ENCODE peak calls at places on chromosomes 7 and 10, in seven cellular contexts. One of them, this sample, is unnamed.

GRCh38 chr7:138243430-138243829 is 167.2 kb downstream of the AKR1D1 start:
- DNase-seq in fibroblast of lung: peak
- DNase-seq in RWPE1: no peak
- DNase-seq in BJ: no peak
- DNase-seq in astrocyte of the spinal cord: peak
- DNase-seq in heart left ventricle: no peak
- DNase-seq in left ventricle myocardium inferior: peak
- DNase-seq in this sample: no peak

GRCh38 chr10:28217848-28218247 is 85.0 kb downstream of the MPP7 start:
- DNase-seq in RWPE1: peak
- DNase-seq in fibroblast of lung: peak
- DNase-seq in left ventricle myocardium inferior: no peak
- DNase-seq in astrocyte of the spinal cord: peak
- DNase-seq in BJ: peak
- DNase-seq in heart left ventricle: no peak
- DNase-seq in this sample: no peak

GRCh38 chr10:104349623-104350142 is 4.0 kb upstream of the CFAP58 start:
- DNase-seq in RWPE1: peak
- DNase-seq in BJ: no peak
- DNase-seq in heart left ventricle: no peak
- DNase-seq in left ventricle myocardium inferior: no peak
- DNase-seq in fibroblast of lung: peak
- DNase-seq in astrocyte of the spinal cord: peak
- DNase-seq in this sample: no peak

GRCh38 chr10:50152792-50153272 is 85.1 kb downstream of the WASHC2A start:
- DNase-seq in fibroblast of lung: no peak
- DNase-seq in RWPE1: no peak
- DNase-seq in BJ: no peak
- DNase-seq in left ventricle myocardium inferior: peak
- DNase-seq in heart left ventricle: peak
- DNase-seq in astrocyte of the spinal cord: no peak
- DNase-seq in this sample: peak

GRCh38 chr10:122515022-122515424 is 45.5 kb upstream of the DMBT1 start:
- DNase-seq in fibroblast of lung: peak
- DNase-seq in left ventricle myocardium inferior: no peak
- DNase-seq in astrocyte of the spinal cord: no peak
- DNase-seq in RWPE1: no peak
- DNase-seq in heart left ventricle: no peak
- DNase-seq in BJ: no peak
- DNase-seq in this sample: no peak

GRCh38 chr7:83695126-83695960 is 46.4 kb upstream of the SEMA3E start:
- DNase-seq in RWPE1: no peak
- DNase-seq in left ventricle myocardium inferior: no peak
- DNase-seq in fibroblast of lung: no peak
- DNase-seq in astrocyte of the spinal cord: no peak
- DNase-seq in BJ: no peak
- DNase-seq in heart left ventricle: no peak
- DNase-seq in this sample: no peak

GRCh38 chr7:142812437-142813215 is 41.9 kb downstream of the PRSS2 start:
- DNase-seq in BJ: no peak
- DNase-seq in astrocyte of the spinal cord: no peak
- DNase-seq in RWPE1: no peak
- DNase-seq in heart left ventricle: no peak
- DNase-seq in fibroblast of lung: peak
- DNase-seq in left ventricle myocardium inferior: no peak
- DNase-seq in this sample: no peak

GRCh38 chr10:120076966-120077706 is 184.6 kb downstream of the SEC23IP start:
- DNase-seq in RWPE1: no peak
- DNase-seq in heart left ventricle: no peak
- DNase-seq in astrocyte of the spinal cord: no peak
- DNase-seq in fibroblast of lung: no peak
- DNase-seq in BJ: no peak
- DNase-seq in left ventricle myocardium inferior: no peak
- DNase-seq in this sample: no peak

GRCh38 chr7:135801877-135802276 is 53.3 kb upstream of the FAM180A start:
- DNase-seq in fibroblast of lung: no peak
- DNase-seq in astrocyte of the spinal cord: no peak
- DNase-seq in BJ: no peak
- DNase-seq in RWPE1: no peak
- DNase-seq in heart left ventricle: no peak
- DNase-seq in left ventricle myocardium inferior: no peak
- DNase-seq in this sample: no peak

GRCh38 chr10:80471009-80471408 is 16.9 kb downstream of the TSPAN14 start:
- DNase-seq in heart left ventricle: no peak
- DNase-seq in BJ: no peak
- DNase-seq in RWPE1: peak
- DNase-seq in fibroblast of lung: no peak
- DNase-seq in astrocyte of the spinal cord: no peak
- DNase-seq in left ventricle myocardium inferior: no peak
- DNase-seq in this sample: peak

GRCh38 chr7:140605337-140605736 is 35.3 kb downstream of the DENND2A start:
- DNase-seq in RWPE1: no peak
- DNase-seq in BJ: no peak
- DNase-seq in fibroblast of lung: peak
- DNase-seq in heart left ventricle: no peak
- DNase-seq in left ventricle myocardium inferior: no peak
- DNase-seq in astrocyte of the spinal cord: peak
- DNase-seq in this sample: no peak

GRCh38 chr10:110781139-110781538 is 90.6 kb upstream of the PDCD4 start:
- DNase-seq in heart left ventricle: no peak
- DNase-seq in left ventricle myocardium inferior: no peak
- DNase-seq in BJ: no peak
- DNase-seq in fibroblast of lung: no peak
- DNase-seq in RWPE1: no peak
- DNase-seq in astrocyte of the spinal cord: no peak
- DNase-seq in this sample: no peak

GRCh38 chr7:50315193-50315592 is 10.7 kb downstream of the IKZF1 start:
- DNase-seq in heart left ventricle: no peak
- DNase-seq in fibroblast of lung: no peak
- DNase-seq in left ventricle myocardium inferior: no peak
- DNase-seq in astrocyte of the spinal cord: no peak
- DNase-seq in BJ: no peak
- DNase-seq in RWPE1: no peak
- DNase-seq in this sample: no peak

GRCh38 chr10:80860719-80861118 is 323.0 kb downstream of the SH2D4B start:
- DNase-seq in RWPE1: no peak
- DNase-seq in astrocyte of the spinal cord: no peak
- DNase-seq in heart left ventricle: no peak
- DNase-seq in fibroblast of lung: no peak
- DNase-seq in BJ: no peak
- DNase-seq in left ventricle myocardium inferior: no peak
- DNase-seq in this sample: no peak

GRCh38 chr10:127151541-127151940 is 44.9 kb downstream of the INSYN2A start:
- DNase-seq in astrocyte of the spinal cord: peak
- DNase-seq in left ventricle myocardium inferior: no peak
- DNase-seq in RWPE1: peak
- DNase-seq in fibroblast of lung: peak
- DNase-seq in heart left ventricle: no peak
- DNase-seq in BJ: no peak
- DNase-seq in this sample: no peak

GRCh38 chr7:77459311-77459726 is 43.2 kb upstream of the GSAP start:
- DNase-seq in astrocyte of the spinal cord: no peak
- DNase-seq in fibroblast of lung: no peak
- DNase-seq in RWPE1: no peak
- DNase-seq in left ventricle myocardium inferior: no peak
- DNase-seq in BJ: no peak
- DNase-seq in heart left ventricle: no peak
- DNase-seq in this sample: no peak

GRCh38 chr10:88507380-88507779 is 75.7 kb downstream of the RNLS start:
- DNase-seq in left ventricle myocardium inferior: no peak
- DNase-seq in BJ: no peak
- DNase-seq in astrocyte of the spinal cord: no peak
- DNase-seq in RWPE1: no peak
- DNase-seq in heart left ventricle: no peak
- DNase-seq in fibroblast of lung: no peak
- DNase-seq in this sample: no peak

GRCh38 chr7:40584667-40585433 is 450.0 kb downstream of the SUGCT start:
- DNase-seq in fibroblast of lung: peak
- DNase-seq in RWPE1: peak
- DNase-seq in BJ: no peak
- DNase-seq in heart left ventricle: no peak
- DNase-seq in astrocyte of the spinal cord: peak
- DNase-seq in left ventricle myocardium inferior: no peak
- DNase-seq in this sample: no peak

GRCh38 chr7:18018296-18019205 is 9.1 kb downstream of the PRPS1L1 start:
- DNase-seq in RWPE1: no peak
- DNase-seq in left ventricle myocardium inferior: no peak
- DNase-seq in BJ: no peak
- DNase-seq in heart left ventricle: no peak
- DNase-seq in fibroblast of lung: no peak
- DNase-seq in astrocyte of the spinal cord: no peak
- DNase-seq in this sample: no peak

GRCh38 chr10:93076871-93077270 is 3.2 kb downstream of the CYP26A1 start:
- DNase-seq in left ventricle myocardium inferior: no peak
- DNase-seq in BJ: no peak
- DNase-seq in RWPE1: no peak
- DNase-seq in fibroblast of lung: no peak
- DNase-seq in heart left ventricle: no peak
- DNase-seq in astrocyte of the spinal cord: no peak
- DNase-seq in this sample: no peak
- TF ChIP-seq CTCF in left ventricle myocardium inferior: no peak
- TF ChIP-seq CTCF in BJ: no peak
- TF ChIP-seq CTCF in RWPE1: no peak
- TF ChIP-seq CTCF in fibroblast of lung: no peak
- TF ChIP-seq CTCF in heart left ventricle: no peak
- TF ChIP-seq CTCF in astrocyte of the spinal cord: no peak
- TF ChIP-seq CTCF in this sample: no peak

GRCh38 chr10:16685551-16685950 is 131.7 kb downstream of the RSU1 start:
- DNase-seq in heart left ventricle: no peak
- DNase-seq in astrocyte of the spinal cord: no peak
- DNase-seq in BJ: no peak
- DNase-seq in RWPE1: no peak
- DNase-seq in fibroblast of lung: no peak
- DNase-seq in left ventricle myocardium inferior: no peak
- DNase-seq in this sample: no peak

GRCh38 chr10:16679511-16679910 is 137.7 kb downstream of the RSU1 start:
- DNase-seq in fibroblast of lung: no peak
- DNase-seq in BJ: no peak
- DNase-seq in left ventricle myocardium inferior: no peak
- DNase-seq in RWPE1: no peak
- DNase-seq in astrocyte of the spinal cord: no peak
- DNase-seq in heart left ventricle: no peak
- DNase-seq in this sample: no peak

GRCh38 chr10:16686081-16686902 is 130.9 kb downstream of the RSU1 start:
- DNase-seq in astrocyte of the spinal cord: no peak
- DNase-seq in heart left ventricle: no peak
- DNase-seq in fibroblast of lung: no peak
- DNase-seq in RWPE1: no peak
- DNase-seq in BJ: no peak
- DNase-seq in left ventricle myocardium inferior: no peak
- DNase-seq in this sample: no peak

DNA sequence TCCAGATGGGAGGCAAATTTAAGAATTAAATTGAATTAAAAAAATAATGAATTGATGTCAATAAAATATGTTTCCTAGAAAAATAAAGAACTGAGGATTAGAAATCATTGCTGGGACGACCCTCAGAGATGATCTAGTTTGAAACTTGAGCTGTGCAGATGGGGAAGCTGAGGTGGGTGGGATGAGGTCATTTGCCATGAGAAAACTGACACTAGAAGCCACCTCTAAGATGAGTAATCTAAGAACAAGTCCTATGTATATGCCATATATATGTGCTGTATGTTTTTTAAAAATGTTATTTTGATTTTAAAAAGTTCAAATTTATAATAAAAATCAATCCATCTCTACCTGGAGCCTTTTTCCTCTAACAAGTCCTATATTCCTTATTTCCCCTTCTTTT is 135.7 kb downstream of the RSU1 start:
- DNase-seq in astrocyte of the spinal cord: no peak
- DNase-seq in RWPE1: no peak
- DNase-seq in BJ: no peak
- DNase-seq in heart left ventricle: no peak
- DNase-seq in fibroblast of lung: no peak
- DNase-seq in left ventricle myocardium inferior: no peak
- DNase-seq in this sample: no peak
- TF ChIP-seq CTCF in astrocyte of the spinal cord: no peak
- TF ChIP-seq CTCF in RWPE1: no peak
- TF ChIP-seq CTCF in BJ: no peak
- TF ChIP-seq CTCF in heart left ventricle: no peak
- TF ChIP-seq CTCF in fibroblast of lung: no peak
- TF ChIP-seq CTCF in left ventricle myocardium inferior: no peak
- TF ChIP-seq CTCF in this sample: no peak

GRCh38 chr10:72881291-72881690 is 12.2 kb upstream of the OIT3 start:
- DNase-seq in heart left ventricle: no peak
- DNase-seq in left ventricle myocardium inferior: no peak
- DNase-seq in RWPE1: no peak
- DNase-seq in astrocyte of the spinal cord: no peak
- DNase-seq in fibroblast of lung: no peak
- DNase-seq in BJ: no peak
- DNase-seq in this sample: no peak

GRCh38 chr10:72879245-72879644 is 14.3 kb upstream of the OIT3 start:
- DNase-seq in left ventricle myocardium inferior: no peak
- DNase-seq in heart left ventricle: no peak
- DNase-seq in RWPE1: no peak
- DNase-seq in astrocyte of the spinal cord: no peak
- DNase-seq in BJ: no peak
- DNase-seq in fibroblast of lung: no peak
- DNase-seq in this sample: no peak

GRCh38 chr10:72875250-72876055 is 18.1 kb upstream of the OIT3 start:
- DNase-seq in heart left ventricle: no peak
- DNase-seq in left ventricle myocardium inferior: no peak
- DNase-seq in astrocyte of the spinal cord: peak
- DNase-seq in fibroblast of lung: peak
- DNase-seq in BJ: no peak
- DNase-seq in RWPE1: peak
- DNase-seq in this sample: no peak
- TF ChIP-seq CTCF in heart left ventricle: peak
- TF ChIP-seq CTCF in left ventricle myocardium inferior: peak
- TF ChIP-seq CTCF in astrocyte of the spinal cord: peak
- TF ChIP-seq CTCF in fibroblast of lung: peak
- TF ChIP-seq CTCF in BJ: peak
- TF ChIP-seq CTCF in RWPE1: peak
- TF ChIP-seq CTCF in this sample: peak

DNA sequence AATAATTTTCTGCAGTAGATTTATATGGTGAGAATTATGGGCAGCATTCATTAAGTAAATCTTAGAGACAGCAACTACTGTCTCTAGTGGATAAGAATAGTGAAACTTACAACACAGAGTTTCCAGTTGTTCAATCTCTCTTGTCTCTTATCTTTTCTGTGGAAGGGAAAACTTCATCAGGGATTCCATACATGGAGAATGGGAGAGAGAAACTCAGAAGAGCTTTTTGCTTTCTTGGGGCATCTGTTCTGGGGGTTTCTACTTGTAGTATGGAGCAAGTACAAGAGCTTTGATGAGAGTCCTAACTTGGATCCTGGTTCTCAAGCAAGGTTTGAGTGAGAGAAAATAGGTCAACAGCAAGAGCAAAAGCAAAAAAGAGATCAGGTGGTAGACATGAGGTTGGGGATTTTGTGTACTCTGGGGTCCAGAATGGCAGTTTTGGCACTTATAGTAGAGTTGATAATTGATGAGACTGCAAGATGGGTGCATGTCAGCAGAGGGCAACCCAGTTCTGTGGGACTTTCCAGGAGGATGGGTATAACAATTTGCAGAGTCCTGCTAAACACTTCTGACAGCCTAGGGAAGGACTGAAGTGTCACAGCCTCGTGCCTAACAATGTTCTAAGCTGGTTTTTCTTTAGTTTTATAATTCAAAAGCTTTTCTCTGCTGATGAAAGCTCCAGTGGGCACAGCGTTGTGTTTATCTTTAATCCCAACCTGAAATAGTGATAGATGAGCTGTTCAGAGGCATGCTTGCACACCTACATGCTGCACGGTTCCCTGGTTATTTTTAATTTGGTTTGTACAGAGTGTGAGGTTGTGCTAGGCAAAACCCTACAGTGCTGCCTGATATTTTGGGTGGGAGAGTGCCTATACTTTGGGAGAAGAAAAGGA is 32.0 kb upstream of the STRIP2 start:
- DNase-seq in BJ: no peak
- DNase-seq in RWPE1: no peak
- DNase-seq in astrocyte of the spinal cord: no peak
- DNase-seq in left ventricle myocardium inferior: no peak
- DNase-seq in fibroblast of lung: no peak
- DNase-seq in heart left ventricle: no peak
- DNase-seq in this sample: no peak
- TF ChIP-seq CTCF in BJ: no peak
- TF ChIP-seq CTCF in RWPE1: no peak
- TF ChIP-seq CTCF in astrocyte of the spinal cord: no peak
- TF ChIP-seq CTCF in left ventricle myocardium inferior: no peak
- TF ChIP-seq CTCF in fibroblast of lung: no peak
- TF ChIP-seq CTCF in heart left ventricle: peak
- TF ChIP-seq CTCF in this sample: no peak

This sample was measured in kidney.